ENCODE peak calls at places on chromosomes 4 and X, in seven cellular contexts. One of them, this sample, is unnamed.

GRCh38 chrX:74449322-74449936 is 28.1 kb downstream of the SLC16A2 start:
- DNase-seq in RPMI7951: peak; percentile 61
- DNase-seq in left kidney: no peak
- DNase-seq in NCI-H446: no peak
- DNase-seq in neural crest cell: no peak
- DNase-seq in stimulated activated naive CD8-positive, alpha-beta T cell treated with anti-CD3 and anti-CD28 coated beads, Interleukin-15, Interleukin-2, amounts not matched to agents 100 U/mL and 50 U/mL, for 24 hours: peak; percentile 31
- DNase-seq in central memory CD8-positive, alpha-beta T cell: no peak
- DNase-seq in this sample: no peak

GRCh38 chrX:19904778-19905367 is 17.5 kb upstream of the SH3KBP1 start:
- DNase-seq in RPMI7951: peak; percentile 52
- DNase-seq in left kidney: peak; percentile 71
- DNase-seq in NCI-H446: peak; percentile 18
- DNase-seq in neural crest cell: no peak
- DNase-seq in stimulated activated naive CD8-positive, alpha-beta T cell treated with anti-CD3 and anti-CD28 coated beads, Interleukin-15, Interleukin-2, amounts not matched to agents 100 U/mL and 50 U/mL, for 24 hours: no peak
- DNase-seq in central memory CD8-positive, alpha-beta T cell: no peak
- DNase-seq in this sample: no peak

GRCh38 chr4:22179124-22179874 is 230.7 kb upstream of the KCNIP4 start:
- DNase-seq in RPMI7951: peak; percentile 81
- DNase-seq in left kidney: no peak
- DNase-seq in NCI-H446: no peak
- DNase-seq in neural crest cell: no peak
- DNase-seq in stimulated activated naive CD8-positive, alpha-beta T cell treated with anti-CD3 and anti-CD28 coated beads, Interleukin-15, Interleukin-2, amounts not matched to agents 100 U/mL and 50 U/mL, for 24 hours: no peak
- DNase-seq in central memory CD8-positive, alpha-beta T cell: no peak
- DNase-seq in this sample: no peak

GRCh38 chr4:160117686-160118085 is 1014.8 kb downstream of the RAPGEF2 start:
- DNase-seq in RPMI7951: no peak
- DNase-seq in left kidney: no peak
- DNase-seq in NCI-H446: no peak
- DNase-seq in neural crest cell: no peak
- DNase-seq in stimulated activated naive CD8-positive, alpha-beta T cell treated with anti-CD3 and anti-CD28 coated beads, Interleukin-15, Interleukin-2, amounts not matched to agents 100 U/mL and 50 U/mL, for 24 hours: no peak
- DNase-seq in central memory CD8-positive, alpha-beta T cell: no peak
- DNase-seq in this sample: no peak

GRCh38 chr4:1047106-1047975 is 35.9 kb downstream of the FGFRL1 start:
- DNase-seq in RPMI7951: no peak
- DNase-seq in left kidney: no peak
- DNase-seq in NCI-H446: no peak
- DNase-seq in neural crest cell: no peak
- DNase-seq in stimulated activated naive CD8-positive, alpha-beta T cell treated with anti-CD3 and anti-CD28 coated beads, Interleukin-15, Interleukin-2, amounts not matched to agents 100 U/mL and 50 U/mL, for 24 hours: no peak
- DNase-seq in central memory CD8-positive, alpha-beta T cell: no peak
- DNase-seq in this sample: no peak

GRCh38 chr4:147829401-147830101 is 97.7 kb downstream of the ARHGAP10 start:
- DNase-seq in RPMI7951: no peak
- DNase-seq in left kidney: no peak
- DNase-seq in NCI-H446: no peak
- DNase-seq in neural crest cell: no peak
- DNase-seq in stimulated activated naive CD8-positive, alpha-beta T cell treated with anti-CD3 and anti-CD28 coated beads, Interleukin-15, Interleukin-2, amounts not matched to agents 100 U/mL and 50 U/mL, for 24 hours: no peak
- DNase-seq in central memory CD8-positive, alpha-beta T cell: no peak
- DNase-seq in this sample: no peak

GRCh38 chr4:57320217-57320616 is 210.0 kb upstream of the IGFBP7 start:
- DNase-seq in RPMI7951: peak; percentile 1
- DNase-seq in left kidney: no peak
- DNase-seq in NCI-H446: no peak
- DNase-seq in neural crest cell: no peak
- DNase-seq in stimulated activated naive CD8-positive, alpha-beta T cell treated with anti-CD3 and anti-CD28 coated beads, Interleukin-15, Interleukin-2, amounts not matched to agents 100 U/mL and 50 U/mL, for 24 hours: no peak
- DNase-seq in central memory CD8-positive, alpha-beta T cell: no peak
- DNase-seq in this sample: no peak

GRCh38 chr4:105990933-105991332 is 95.7 kb downstream of the NPNT start:
- DNase-seq in RPMI7951: peak; percentile 96
- DNase-seq in left kidney: peak; percentile 24
- DNase-seq in NCI-H446: peak; percentile 76
- DNase-seq in neural crest cell: no peak
- DNase-seq in stimulated activated naive CD8-positive, alpha-beta T cell treated with anti-CD3 and anti-CD28 coated beads, Interleukin-15, Interleukin-2, amounts not matched to agents 100 U/mL and 50 U/mL, for 24 hours: no peak
- DNase-seq in central memory CD8-positive, alpha-beta T cell: no peak
- DNase-seq in this sample: peak; percentile 50

GRCh38 chr4:13349096-13349495 is 135.0 kb downstream of the RAB28 start:
- DNase-seq in RPMI7951: peak; percentile 59
- DNase-seq in left kidney: no peak
- DNase-seq in NCI-H446: no peak
- DNase-seq in neural crest cell: no peak
- DNase-seq in stimulated activated naive CD8-positive, alpha-beta T cell treated with anti-CD3 and anti-CD28 coated beads, Interleukin-15, Interleukin-2, amounts not matched to agents 100 U/mL and 50 U/mL, for 24 hours: no peak
- DNase-seq in central memory CD8-positive, alpha-beta T cell: no peak
- DNase-seq in this sample: no peak

GRCh38 chr4:38013461-38014366 is 53.5 kb downstream of the PTTG2 start:
- DNase-seq in RPMI7951: no peak
- DNase-seq in left kidney: no peak
- DNase-seq in NCI-H446: peak; percentile 53
- DNase-seq in neural crest cell: no peak
- DNase-seq in stimulated activated naive CD8-positive, alpha-beta T cell treated with anti-CD3 and anti-CD28 coated beads, Interleukin-15, Interleukin-2, amounts not matched to agents 100 U/mL and 50 U/mL, for 24 hours: no peak
- DNase-seq in central memory CD8-positive, alpha-beta T cell: no peak
- DNase-seq in this sample: peak; percentile 73

GRCh38 chr4:42302348-42302747 is 94.9 kb upstream of the SHISA3 start:
- DNase-seq in RPMI7951: peak; percentile 39
- DNase-seq in left kidney: peak; percentile 76
- DNase-seq in NCI-H446: no peak
- DNase-seq in neural crest cell: peak; percentile 22
- DNase-seq in stimulated activated naive CD8-positive, alpha-beta T cell treated with anti-CD3 and anti-CD28 coated beads, Interleukin-15, Interleukin-2, amounts not matched to agents 100 U/mL and 50 U/mL, for 24 hours: peak; percentile 5
- DNase-seq in central memory CD8-positive, alpha-beta T cell: no peak
- DNase-seq in this sample: no peak

GRCh38 chr4:110587666-110588285 is 35.1 kb downstream of the PITX2 start:
- DNase-seq in RPMI7951: no peak
- DNase-seq in left kidney: no peak
- DNase-seq in NCI-H446: no peak
- DNase-seq in neural crest cell: no peak
- DNase-seq in stimulated activated naive CD8-positive, alpha-beta T cell treated with anti-CD3 and anti-CD28 coated beads, Interleukin-15, Interleukin-2, amounts not matched to agents 100 U/mL and 50 U/mL, for 24 hours: no peak
- DNase-seq in central memory CD8-positive, alpha-beta T cell: no peak
- DNase-seq in this sample: no peak

GRCh38 chr4:173270312-173271027 is 63.7 kb downstream of the HMGB2 start:
- DNase-seq in RPMI7951: peak; percentile 25
- DNase-seq in left kidney: peak; percentile 27
- DNase-seq in NCI-H446: no peak
- DNase-seq in neural crest cell: no peak
- DNase-seq in stimulated activated naive CD8-positive, alpha-beta T cell treated with anti-CD3 and anti-CD28 coated beads, Interleukin-15, Interleukin-2, amounts not matched to agents 100 U/mL and 50 U/mL, for 24 hours: no peak
- DNase-seq in central memory CD8-positive, alpha-beta T cell: no peak
- DNase-seq in this sample: no peak

GRCh38 chrX:108415891-108416290 is 22.3 kb downstream of the COL4A6 start:
- DNase-seq in RPMI7951: no peak
- DNase-seq in left kidney: no peak
- DNase-seq in NCI-H446: no peak
- DNase-seq in neural crest cell: no peak
- DNase-seq in stimulated activated naive CD8-positive, alpha-beta T cell treated with anti-CD3 and anti-CD28 coated beads, Interleukin-15, Interleukin-2, amounts not matched to agents 100 U/mL and 50 U/mL, for 24 hours: no peak
- DNase-seq in central memory CD8-positive, alpha-beta T cell: no peak
- DNase-seq in this sample: no peak

GRCh38 chr4:16516796-16517413 is 290.6 kb upstream of the TAPT1 start:
- DNase-seq in RPMI7951: peak; percentile 27
- DNase-seq in left kidney: peak; percentile 76
- DNase-seq in NCI-H446: no peak
- DNase-seq in neural crest cell: no peak
- DNase-seq in stimulated activated naive CD8-positive, alpha-beta T cell treated with anti-CD3 and anti-CD28 coated beads, Interleukin-15, Interleukin-2, amounts not matched to agents 100 U/mL and 50 U/mL, for 24 hours: no peak
- DNase-seq in central memory CD8-positive, alpha-beta T cell: no peak
- DNase-seq in this sample: no peak

GRCh38 chrX:53250556-53250955 is 25.5 kb upstream of the KDM5C start:
- DNase-seq in RPMI7951: no peak
- DNase-seq in left kidney: no peak
- DNase-seq in NCI-H446: no peak
- DNase-seq in neural crest cell: no peak
- DNase-seq in stimulated activated naive CD8-positive, alpha-beta T cell treated with anti-CD3 and anti-CD28 coated beads, Interleukin-15, Interleukin-2, amounts not matched to agents 100 U/mL and 50 U/mL, for 24 hours: no peak
- DNase-seq in central memory CD8-positive, alpha-beta T cell: no peak
- DNase-seq in this sample: no peak

GRCh38 chr4:121998024-121998423 is 46.2 kb upstream of the TRPC3 start:
- DNase-seq in RPMI7951: no peak
- DNase-seq in left kidney: no peak
- DNase-seq in NCI-H446: no peak
- DNase-seq in neural crest cell: no peak
- DNase-seq in stimulated activated naive CD8-positive, alpha-beta T cell treated with anti-CD3 and anti-CD28 coated beads, Interleukin-15, Interleukin-2, amounts not matched to agents 100 U/mL and 50 U/mL, for 24 hours: no peak
- DNase-seq in central memory CD8-positive, alpha-beta T cell: no peak
- DNase-seq in this sample: no peak

GRCh38 chr4:178577933-178578332 is 1135.7 kb upstream of the AGA start:
- DNase-seq in RPMI7951: no peak
- DNase-seq in left kidney: peak; percentile 7
- DNase-seq in NCI-H446: no peak
- DNase-seq in neural crest cell: no peak
- DNase-seq in stimulated activated naive CD8-positive, alpha-beta T cell treated with anti-CD3 and anti-CD28 coated beads, Interleukin-15, Interleukin-2, amounts not matched to agents 100 U/mL and 50 U/mL, for 24 hours: no peak
- DNase-seq in central memory CD8-positive, alpha-beta T cell: no peak
- DNase-seq in this sample: no peak

GRCh38 chrX:123476636-123477219 is 256.1 kb downstream of the THOC2 start:
- DNase-seq in RPMI7951: no peak
- DNase-seq in left kidney: no peak
- DNase-seq in NCI-H446: no peak
- DNase-seq in neural crest cell: no peak
- DNase-seq in stimulated activated naive CD8-positive, alpha-beta T cell treated with anti-CD3 and anti-CD28 coated beads, Interleukin-15, Interleukin-2, amounts not matched to agents 100 U/mL and 50 U/mL, for 24 hours: no peak
- DNase-seq in central memory CD8-positive, alpha-beta T cell: no peak
- DNase-seq in this sample: no peak

GRCh38 chrX:149682956-149683947 is 28.6 kb upstream of the MAGEA11 start:
- DNase-seq in RPMI7951: no peak
- DNase-seq in left kidney: no peak
- DNase-seq in NCI-H446: no peak
- DNase-seq in neural crest cell: no peak
- DNase-seq in stimulated activated naive CD8-positive, alpha-beta T cell treated with anti-CD3 and anti-CD28 coated beads, Interleukin-15, Interleukin-2, amounts not matched to agents 100 U/mL and 50 U/mL, for 24 hours: no peak
- DNase-seq in central memory CD8-positive, alpha-beta T cell: no peak
- DNase-seq in this sample: no peak

GRCh38 chr4:136662539-136662938 is 869.8 kb downstream of the PCDH18 start:
- DNase-seq in RPMI7951: no peak
- DNase-seq in left kidney: no peak
- DNase-seq in NCI-H446: no peak
- DNase-seq in neural crest cell: no peak
- DNase-seq in stimulated activated naive CD8-positive, alpha-beta T cell treated with anti-CD3 and anti-CD28 coated beads, Interleukin-15, Interleukin-2, amounts not matched to agents 100 U/mL and 50 U/mL, for 24 hours: no peak
- DNase-seq in central memory CD8-positive, alpha-beta T cell: no peak
- DNase-seq in this sample: no peak